ENCODE peak calls at places on chromosome 4, in nine cellular contexts. W is naive thymus-derived CD4-positive, alpha-beta T cell; Q is upper lobe of right lung; M is heart right ventricle; D is adipocyte; K is breast epithelium; Y is SJSA1; H is heart left ventricle; N is psoas muscle. L is an unnamed sample. For H3K4me1 and H3K27me3, the result is how much of the 10 kb centered on the place peaks cover.

GRCh38 chr4:112082954-112083586 is 62.2 kb upstream of the FAM241A start:
- DNase-seq in W (no peak), Q (no peak), M (no peak), D (peak), K (no peak), Y (no peak), H (no peak), N (no peak), L (no peak)

GRCh38 chr4:140308366-140309123 is 64.9 kb upstream of the SCOC start:
- DNase-seq in W (no peak), Q (no peak), M (peak), D (peak), K (peak), Y (peak), H (peak), N (peak), L (peak)

GRCh38 chr4:87974856-87975462 is 555 bp upstream of the SPP1 start:
- DNase-seq in W (no peak), Q (no peak), M (no peak), D (no peak), K (no peak), Y (no peak), H (no peak), N (no peak), L (no peak)

GRCh38 chr4:101028886-101029285 is 318.4 kb downstream of the PPP3CA start:
- DNase-seq in W (no peak), Q (no peak), M (no peak), D (no peak), K (no peak), Y (no peak), H (no peak), N (no peak), L (no peak)

GRCh38 chr4:182307746-182308145 is 64.5 kb downstream of the TENM3 start:
- DNase-seq in W (no peak), Q (no peak), M (no peak), D (peak), K (no peak), Y (peak), H (no peak), N (no peak), L (no peak)

GRCh38 chr4:184664445-184665210 is 15.1 kb downstream of the PRIMPOL start:
- DNase-seq in W (no peak), Q (no peak), M (peak), D (no peak), K (no peak), Y (no peak), H (no peak), N (no peak), L (no peak)

GRCh38 chr4:44985152-44985551 is 258.8 kb upstream of the GNPDA2 start:
- DNase-seq in W (no peak), Q (no peak), M (no peak), D (no peak), K (no peak), Y (no peak), H (no peak), N (no peak), L (no peak)

GRCh38 chr4:153294631-153295030 is 49.9 kb upstream of the MND1 start:
- DNase-seq in W (no peak), Q (no peak), M (no peak), D (peak), K (no peak), Y (no peak), H (no peak), N (no peak), L (no peak)

GRCh38 chr4:45004326-45004725 is 278.0 kb upstream of the GNPDA2 start:
- DNase-seq in W (no peak), Q (no peak), M (no peak), D (no peak), K (no peak), Y (no peak), H (no peak), N (no peak), L (no peak)

GRCh38 chr4:21858971-21859370 is 89.6 kb downstream of the KCNIP4 start:
- DNase-seq in W (no peak), Q (no peak), M (no peak), D (peak), K (no peak), Y (no peak), H (no peak), N (no peak), L (no peak)

GRCh38 chr4:40256329-40256728 is 59.5 kb downstream of the RHOH start:
- DNase-seq in W (no peak), Q (no peak), M (no peak), D (no peak), K (no peak), Y (no peak), H (no peak), N (no peak), L (no peak)

GRCh38 chr4:40254961-40255721 is 58.3 kb downstream of the RHOH start:
- DNase-seq in W (no peak), Q (no peak), M (no peak), D (peak), K (no peak), Y (no peak), H (no peak), N (no peak), L (no peak)

GRCh38 chr4:40258624-40259023 is 61.8 kb downstream of the RHOH start:
- DNase-seq in W (peak), Q (no peak), M (no peak), D (no peak), K (no peak), Y (no peak), H (no peak), N (no peak), L (no peak)

GRCh38 chr4:40253906-40254305 is 57.1 kb downstream of the RHOH start:
- DNase-seq in W (no peak), Q (no peak), M (no peak), D (no peak), K (no peak), Y (no peak), H (no peak), N (no peak), L (no peak)

GRCh38 chr4:40255722-40256281 is 59.0 kb downstream of the RHOH start:
- DNase-seq in W (no peak), Q (no peak), M (no peak), D (peak), K (no peak), Y (peak), H (no peak), N (no peak), L (no peak)
- H3K4me1 ChIP-seq in W (under half), Q (under half), M (under half), D (under half), K (under half), Y (under half), H (under half), N (under half), L (under half)

GRCh38 chr4:3665360-3665891 is 100.8 kb upstream of the ADRA2C start:
- DNase-seq in W (no peak), Q (no peak), M (no peak), D (no peak), K (no peak), Y (no peak), H (no peak), N (no peak), L (no peak)
- H3K27me3 ChIP-seq in W (under half), Q (under half), M (under half), D (half or more), K (under half), Y (under half), H (under half), N (under half), L (under half)

GRCh38 chr4:168880087-168880675 is 129.9 kb downstream of the CBR4 start:
- DNase-seq in W (no peak), Q (no peak), M (no peak), D (peak), K (no peak), Y (no peak), H (no peak), N (no peak), L (no peak)
- H3K4me1 ChIP-seq in W (under half), Q (under half), M (under half), D (half or more), K (under half), Y (half or more), H (under half), N (half or more), L (under half)

DNA sequence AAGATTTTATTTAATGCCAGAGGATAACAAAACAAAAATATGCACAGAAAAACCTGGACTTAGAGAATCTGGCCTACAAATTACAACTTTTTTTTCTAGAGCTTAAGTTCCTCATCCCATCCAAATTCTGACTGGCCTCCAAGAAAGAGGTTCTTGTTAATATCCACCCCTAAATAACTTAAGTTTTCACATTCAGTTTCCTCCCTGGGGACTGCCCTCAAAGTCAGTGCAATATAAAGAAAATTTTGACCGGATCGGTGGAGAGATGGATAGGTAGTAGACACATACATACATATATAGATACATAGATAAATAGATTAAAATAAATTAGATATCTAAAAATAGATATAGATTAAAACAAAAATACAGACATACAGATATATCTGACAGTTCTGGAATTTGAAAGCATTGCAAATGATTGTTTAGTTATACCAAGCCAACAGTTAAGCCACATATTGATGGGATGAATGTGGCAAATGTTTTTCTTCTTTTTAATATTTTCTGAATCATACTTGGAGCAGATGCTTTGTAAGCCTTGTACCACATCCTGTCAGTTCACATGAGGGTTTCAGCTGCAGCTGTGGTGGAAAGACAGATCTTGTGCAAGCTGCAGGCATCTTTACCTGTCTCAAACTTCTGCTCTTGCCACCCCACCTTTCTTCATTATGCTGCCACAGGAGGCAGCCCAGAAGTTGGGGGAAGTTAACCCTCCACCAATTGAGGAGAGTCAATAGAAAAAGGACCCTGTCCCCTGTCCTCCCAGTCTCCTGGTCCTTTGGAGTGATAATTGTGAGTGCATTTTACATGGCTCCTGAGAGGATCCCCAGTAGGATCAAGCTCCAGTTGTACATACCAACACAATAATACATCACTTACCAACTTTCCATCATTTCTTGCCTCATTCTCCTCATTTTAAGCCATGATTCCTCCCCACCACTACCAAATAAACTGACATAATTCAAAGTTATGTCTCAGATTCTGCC is 58.5 kb upstream of the PRDM8 start:
- DNase-seq in W (peak), Q (no peak), M (no peak), D (peak), K (no peak), Y (no peak), H (no peak), N (peak), L (no peak)
- H3K27me3 ChIP-seq in W (under half), Q (under half), M (under half), D (under half), K (under half), Y (under half), H (under half), N (under half), L (under half)

DNA sequence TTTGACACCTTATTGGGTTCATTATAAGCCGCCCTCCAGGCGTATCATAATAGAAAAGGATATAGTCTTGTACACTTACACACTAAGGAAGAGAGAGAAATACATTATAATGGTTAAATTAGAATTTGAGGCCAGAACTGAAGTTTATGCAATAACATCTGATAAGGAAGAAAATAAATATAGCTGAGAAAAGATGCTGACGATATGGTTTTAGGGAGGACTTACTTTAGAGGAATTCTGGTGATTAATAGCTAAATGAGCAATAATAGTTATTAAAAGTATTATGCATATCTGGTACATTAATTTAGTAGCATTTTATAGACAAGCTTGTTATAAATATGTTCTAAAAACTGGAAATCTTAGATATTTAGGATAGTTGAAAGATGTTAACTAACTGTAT is 12.1 kb downstream of the MCUB start:
- DNase-seq in W (no peak), Q (no peak), M (no peak), D (no peak), K (no peak), Y (no peak), H (no peak), N (no peak), L (no peak)
- H3K4me1 ChIP-seq in W (under half), Q (under half), M (under half), D (under half), K (under half), Y (under half), H (under half), N (under half), L (under half)

GRCh38 chr4:4377191-4377590 is 9.7 kb upstream of the NSG1 start:
- DNase-seq in W (no peak), Q (no peak), M (no peak), D (no peak), K (no peak), Y (no peak), H (no peak), N (peak), L (no peak)
- H3K27me3 ChIP-seq in W (under half), Q (under half), M (under half), D (half or more), K (under half), Y (under half), H (under half), N (under half), L (under half)

GRCh38 chr4:7831330-7831729 is 108.3 kb downstream of the AFAP1 start:
- DNase-seq in W (no peak), Q (no peak), M (peak), D (peak), K (no peak), Y (no peak), H (peak), N (peak), L (no peak)

GRCh38 chr4:7832331-7832730 is 107.3 kb downstream of the AFAP1 start:
- DNase-seq in W (no peak), Q (no peak), M (no peak), D (no peak), K (no peak), Y (no peak), H (no peak), N (no peak), L (no peak)

GRCh38 chr4:7831858-7832257 is 107.8 kb downstream of the AFAP1 start:
- DNase-seq in W (no peak), Q (no peak), M (no peak), D (no peak), K (no peak), Y (no peak), H (no peak), N (no peak), L (no peak)

GRCh38 chr4:7829687-7830580 is 109.7 kb downstream of the AFAP1 start:
- DNase-seq in W (no peak), Q (no peak), M (no peak), D (no peak), K (no peak), Y (no peak), H (no peak), N (no peak), L (no peak)

GRCh38 chr4:7830747-7831146 is 108.9 kb downstream of the AFAP1 start:
- DNase-seq in W (no peak), Q (no peak), M (no peak), D (no peak), K (no peak), Y (no peak), H (no peak), N (no peak), L (no peak)
- H3K4me1 ChIP-seq in W (under half), Q (under half), M (under half), D (under half), K (under half), Y (under half), H (under half), N (under half), L (under half)

GRCh38 chr4:80008351-80008750 is 64.7 kb downstream of the ANTXR2 start:
- DNase-seq in W (no peak), Q (no peak), M (no peak), D (no peak), K (no peak), Y (no peak), H (no peak), N (no peak), L (no peak)
- H3K27me3 ChIP-seq in W (under half), Q (under half), M (under half), D (under half), K (under half), Y (under half), H (under half), N (under half), L (under half)

L was measured in aorta.